ENCODE peak calls at places on chromosomes 2 and 18, in seven cellular contexts. H, N, S, V, Y, W and F are unnamed samples.

GRCh38 chr2:47041891-47042684 is 113.0 kb downstream of the STPG4 start:
- DNase-seq in H (no peak), N (no peak), S (no peak), V (no peak), Y (no peak), W (no peak), F (no peak)

GRCh38 chr2:238289574-238289973 is 1.2 kb upstream of the PER2 start:
- DNase-seq in H (no peak), N (peak), S (no peak), V (no peak), Y (no peak), W (no peak), F (no peak)

GRCh38 chr2:85504434-85505261 is 34.3 kb upstream of the MAT2A start:
- DNase-seq in H (no peak), N (no peak), S (no peak), V (no peak), Y (peak), W (peak), F (no peak)

GRCh38 chr2:111041398-111042202 is 79.1 kb upstream of the BCL2L11 start:
- DNase-seq in H (no peak), N (no peak), S (no peak), V (no peak), Y (no peak), W (no peak), F (no peak)

GRCh38 chr18:28095041-28095440 is 81.9 kb downstream of the CDH2 start:
- DNase-seq in H (no peak), N (no peak), S (no peak), V (no peak), Y (no peak), W (peak), F (no peak)

GRCh38 chr2:62685986-62686625 is 19.4 kb upstream of the EHBP1 start:
- DNase-seq in H (no peak), N (no peak), S (no peak), V (no peak), Y (no peak), W (no peak), F (no peak)

GRCh38 chr18:43916984-43917383 is 639.7 kb upstream of the SYT4 start:
- DNase-seq in H (no peak), N (no peak), S (no peak), V (no peak), Y (no peak), W (no peak), F (no peak)

GRCh38 chr2:57698935-57699449 is 347.6 kb upstream of the VRK2 start:
- DNase-seq in H (peak), N (no peak), S (no peak), V (no peak), Y (no peak), W (no peak), F (no peak)

GRCh38 chr2:128350736-128351135 is 32.1 kb upstream of the HS6ST1 start:
- DNase-seq in H (no peak), N (no peak), S (no peak), V (no peak), Y (no peak), W (no peak), F (no peak)

GRCh38 chr2:61795408-61795807 is 58.5 kb downstream of the FAM161A start:
- DNase-seq in H (no peak), N (no peak), S (no peak), V (no peak), Y (no peak), W (no peak), F (no peak)

GRCh38 chr18:12086249-12086648 is 7.4 kb upstream of the ANKRD62 start:
- DNase-seq in H (no peak), N (no peak), S (no peak), V (no peak), Y (no peak), W (no peak), F (no peak)

GRCh38 chr2:46874236-46874929 is 41.2 kb downstream of the MCFD2 start:
- DNase-seq in H (no peak), N (no peak), S (no peak), V (no peak), Y (no peak), W (no peak), F (no peak)

GRCh38 chr2:84879595-84880394 is 1.1 kb downstream of the TRABD2A start:
- DNase-seq in H (no peak), N (peak), S (peak), V (peak), Y (no peak), W (no peak), F (peak)

GRCh38 chr2:29490037-29490436 is 374.8 kb downstream of the CLIP4 start:
- DNase-seq in H (no peak), N (no peak), S (no peak), V (no peak), Y (no peak), W (no peak), F (no peak)

GRCh38 chr2:58135861-58136260 is 89.3 kb downstream of the VRK2 start:
- DNase-seq in H (no peak), N (no peak), S (no peak), V (no peak), Y (no peak), W (no peak), F (no peak)

GRCh38 chr18:13558132-13558531 is 168.2 kb downstream of the FAM210A start:
- DNase-seq in H (peak), N (peak), S (no peak), V (peak), Y (peak), W (peak), F (peak)

GRCh38 chr18:79576686-79577351 is 102.8 kb upstream of the CTDP1 start:
- DNase-seq in H (no peak), N (no peak), S (peak), V (peak), Y (no peak), W (peak), F (no peak)

GRCh38 chr2:48248251-48248933 is 281.6 kb upstream of the STON1 start:
- DNase-seq in H (peak), N (peak), S (no peak), V (peak), Y (peak), W (peak), F (peak)

GRCh38 chr2:73920577-73921545 is 5.8 kb upstream of the DGUOK start:
- DNase-seq in H (no peak), N (no peak), S (no peak), V (peak), Y (peak), W (no peak), F (peak)

GRCh38 chr2:9897796-9898195 is 53.7 kb upstream of the GRHL1 start:
- DNase-seq in H (no peak), N (no peak), S (no peak), V (no peak), Y (no peak), W (peak), F (no peak)

GRCh38 chr2:11688222-11689069 is 18.5 kb upstream of the NTSR2 start:
- DNase-seq in H (no peak), N (peak), S (peak), V (peak), Y (peak), W (peak), F (peak)

GRCh38 chr2:10796703-10797102 is 15.9 kb downstream of the PDIA6 start:
- DNase-seq in H (no peak), N (no peak), S (no peak), V (no peak), Y (no peak), W (no peak), F (no peak)

GRCh38 chr2:12884713-12885282 is 168.1 kb downstream of the TRIB2 start:
- DNase-seq in H (no peak), N (no peak), S (no peak), V (no peak), Y (peak), W (peak), F (no peak)

GRCh38 chr2:223460774-223461211 is 141.4 kb downstream of the SCG2 start:
- DNase-seq in H (no peak), N (no peak), S (no peak), V (no peak), Y (peak), W (peak), F (no peak)

GRCh38 chr2:98438190-98439133 is 6.2 kb upstream of the INPP4A start:
- DNase-seq in H (no peak), N (no peak), S (no peak), V (no peak), Y (no peak), W (no peak), F (peak)

GRCh38 chr2:139411236-139411635 is 631.0 kb upstream of the NXPH2 start:
- DNase-seq in H (no peak), N (no peak), S (no peak), V (no peak), Y (no peak), W (no peak), F (no peak)

GRCh38 chr2:9939587-9940485 is 11.7 kb upstream of the GRHL1 start:
- DNase-seq in H (no peak), N (no peak), S (no peak), V (no peak), Y (no peak), W (no peak), F (no peak)

GRCh38 chr2:127884436-127884835 is 1.3 kb downstream of the AMMECR1L start:
- DNase-seq in H (no peak), N (no peak), S (no peak), V (no peak), Y (no peak), W (peak), F (no peak)

GRCh38 chr2:109171444-109172334 is 42.7 kb downstream of the SH3RF3 start:
- DNase-seq in H (no peak), N (no peak), S (peak), V (no peak), Y (no peak), W (peak), F (no peak)
- TF ChIP-seq CTCF in H (no peak), N (no peak), S (peak), V (no peak), Y (no peak), W (no peak), F (no peak)

GRCh38 chr2:208064220-208064951 is 39.1 kb upstream of the PLEKHM3 start:
- DNase-seq in H (no peak), N (peak), S (no peak), V (no peak), Y (no peak), W (peak), F (peak)

GRCh38 chr2:208065476-208065875 is 40.1 kb upstream of the PLEKHM3 start:
- DNase-seq in H (no peak), N (no peak), S (no peak), V (no peak), Y (no peak), W (no peak), F (no peak)

GRCh38 chr2:208057108-208057507 is 31.8 kb upstream of the PLEKHM3 start:
- DNase-seq in H (no peak), N (no peak), S (no peak), V (no peak), Y (no peak), W (no peak), F (no peak)

DNA sequence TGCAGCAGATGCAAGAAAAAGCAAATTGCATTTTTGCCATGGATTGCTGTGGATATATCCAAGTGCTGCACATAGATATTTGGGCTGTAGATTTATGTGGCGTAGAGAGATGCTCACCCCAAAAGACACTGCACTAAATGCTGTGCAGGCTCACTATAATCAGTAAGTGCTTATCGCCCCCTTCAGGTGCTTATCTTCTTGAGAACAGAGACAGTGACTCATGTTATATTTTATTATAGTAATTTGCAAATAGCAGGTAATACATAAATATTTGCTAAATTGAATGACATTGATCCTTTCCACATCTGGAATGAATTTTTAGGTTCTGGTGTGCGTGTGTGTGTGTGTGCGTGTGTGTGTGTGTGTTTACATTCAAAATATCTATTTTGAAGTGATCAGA is 36.8 kb upstream of the PLEKHM3 start:
- DNase-seq in H (no peak), N (no peak), S (no peak), V (no peak), Y (peak), W (peak), F (no peak)
- TF ChIP-seq CTCF in H (peak), N (peak), S (no peak), V (peak), Y (peak), W (peak), F (no peak)

GRCh38 chr2:135600915-135601314 is 69.6 kb downstream of the R3HDM1 start:
- DNase-seq in H (no peak), N (no peak), S (no peak), V (no peak), Y (no peak), W (no peak), F (no peak)
- TF ChIP-seq CTCF in H (peak), N (no peak), S (no peak), V (peak), Y (peak), W (peak), F (no peak)

GRCh38 chr2:122368576-122369243 is 613.3 kb downstream of the TSN start:
- DNase-seq in H (no peak), N (no peak), S (no peak), V (no peak), Y (no peak), W (no peak), F (no peak)
- TF ChIP-seq CTCF in H (no peak), N (peak), S (no peak), V (peak), Y (no peak), W (no peak), F (no peak)

DNA sequence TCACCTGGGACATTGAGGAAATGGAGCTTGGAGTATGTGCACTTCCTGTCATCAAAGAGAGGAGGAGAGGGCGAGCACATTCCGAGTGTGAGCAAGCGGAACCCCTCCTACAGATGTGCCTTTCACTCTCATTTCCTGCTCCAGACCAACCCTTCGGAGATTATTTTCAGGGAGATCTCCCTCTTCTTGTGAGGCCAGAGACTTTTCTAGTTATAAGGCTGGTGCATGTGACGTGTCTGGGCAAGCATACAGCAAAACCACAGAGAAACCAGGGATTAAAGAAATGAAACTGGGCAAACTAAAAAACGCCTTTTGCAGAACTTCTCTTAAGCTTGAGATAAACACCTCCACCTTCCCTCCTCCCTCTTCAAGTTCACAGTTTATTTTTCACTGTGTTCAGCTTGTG is 409.2 kb upstream of the TCF4 start:
- DNase-seq in H (no peak), N (no peak), S (no peak), V (no peak), Y (no peak), W (no peak), F (no peak)
- TF ChIP-seq CTCF in H (no peak), N (no peak), S (no peak), V (peak), Y (no peak), W (no peak), F (no peak)

GRCh38 chr2:31233741-31234689 is at the start of gene EHD3:
- DNase-seq in H (peak), N (peak), S (peak), V (peak), Y (no peak), W (peak), F (peak)
- TF ChIP-seq CTCF in H (peak), N (peak), S (peak), V (peak), Y (no peak), W (peak), F (no peak)